ENCODE peak calls at places on chromosome 4, in seven cellular contexts. D is neural progenitor cell, N is GM23248, S is SK-N-SH, H is GM23338, K is OCI-LY7, C is PC-3. U is an unnamed sample.
A peak's percentile ranks its signal among the peaks of the same experiment; 100 is the strongest.

GRCh38 chr4:99219479-99219878 is 433 bp upstream of the ADH6 start:
- DNase-seq in D (no peak), N (no peak), S (no peak), H (no peak), K (peak; percentile 8), C (no peak), U (peak; percentile 33)

GRCh38 chr4:2048831-2049230 is 10.3 kb upstream of the NAT8L start:
- DNase-seq in D (no peak), N (no peak), S (no peak), H (no peak), K (no peak), C (no peak), U (no peak)

GRCh38 chr4:107708225-107708624 is 11.8 kb downstream of the PAPSS1 start:
- DNase-seq in D (no peak), N (no peak), S (no peak), H (no peak), K (no peak), C (peak; percentile 56), U (no peak)

GRCh38 chr4:128220286-128221235 is 67.1 kb downstream of the PGRMC2 start:
- DNase-seq in D (no peak), N (peak; percentile 77), S (peak; percentile 36), H (peak; percentile 41), K (peak; percentile 20), C (peak; percentile 63), U (peak; percentile 33)

GRCh38 chr4:21888195-21888976 is 60.2 kb downstream of the KCNIP4 start:
- DNase-seq in D (no peak), N (peak; percentile 97), S (no peak), H (no peak), K (no peak), C (peak; percentile 90), U (peak; percentile 24)

GRCh38 chr4:175953960-175954521 is 111.6 kb upstream of the WDR17 start:
- DNase-seq in D (peak; percentile 4), N (no peak), S (no peak), H (peak; percentile 57), K (peak; percentile 73), C (peak; percentile 35), U (peak; percentile 65)

GRCh38 chr4:48470570-48470969 is 12.6 kb upstream of the SLC10A4 start:
- DNase-seq in D (no peak), N (peak; percentile 33), S (no peak), H (no peak), K (no peak), C (no peak), U (no peak)

GRCh38 chr4:145868637-145869409 is 69.8 kb downstream of the ZNF827 start:
- DNase-seq in D (no peak), N (peak; percentile 35), S (no peak), H (no peak), K (peak; percentile 24), C (peak; percentile 46), U (peak; percentile 73)

GRCh38 chr4:164779811-164780216 is 25.9 kb downstream of the SMIM31 start:
- DNase-seq in D (peak; percentile 68), N (peak; percentile 80), S (peak; percentile 42), H (peak; percentile 78), K (peak; percentile 28), C (peak; percentile 48), U (peak; percentile 57)

GRCh38 chr4:8554555-8555100 is 25.6 kb upstream of the GPR78 start:
- DNase-seq in D (no peak), N (no peak), S (no peak), H (no peak), K (no peak), C (no peak), U (no peak)

GRCh38 chr4:114146947-114147618 is 167.6 kb upstream of the ARSJ start:
- DNase-seq in D (no peak), N (no peak), S (no peak), H (no peak), K (no peak), C (no peak), U (no peak)

GRCh38 chr4:7513731-7514130 is 79.0 kb upstream of the PSAPL1 start:
- DNase-seq in D (no peak), N (peak; percentile 7), S (no peak), H (no peak), K (no peak), C (peak; percentile 81), U (no peak)

GRCh38 chr4:137310156-137310555 is 222.1 kb downstream of the PCDH18 start:
- DNase-seq in D (no peak), N (peak; percentile 39), S (no peak), H (no peak), K (no peak), C (no peak), U (no peak)

GRCh38 chr4:146520894-146521542 is 722 bp downstream of the SLC10A7 start:
- DNase-seq in D (peak; percentile 27), N (peak; percentile 82), S (peak; percentile 20), H (peak; percentile 7), K (peak; percentile 63), C (peak; percentile 60), U (peak; percentile 61)

GRCh38 chr4:143399113-143399949 is 62.7 kb downstream of the GAB1 start:
- DNase-seq in D (peak; percentile 54), N (peak; percentile 67), S (peak; percentile 27), H (peak; percentile 80), K (peak; percentile 72), C (peak; percentile 75), U (peak; percentile 48)

GRCh38 chr4:1959104-1959384 is 49.7 kb downstream of the NELFA start:
- DNase-seq in D (no peak), N (no peak), S (no peak), H (no peak), K (no peak), C (no peak), U (no peak)

GRCh38 chr4:172996571-172997216 is 171.9 kb upstream of the GALNT7 start:
- DNase-seq in D (no peak), N (peak; percentile 74), S (no peak), H (no peak), K (no peak), C (peak; percentile 70), U (no peak)

GRCh38 chr4:7635435-7635834 is 200.7 kb upstream of the PSAPL1 start:
- DNase-seq in D (no peak), N (no peak), S (no peak), H (no peak), K (no peak), C (no peak), U (no peak)

GRCh38 chr4:153402366-153402765 is 57.9 kb downstream of the MND1 start:
- DNase-seq in D (no peak), N (peak; percentile 29), S (no peak), H (no peak), K (no peak), C (no peak), U (no peak)

GRCh38 chr4:98530572-98530971 is 127.8 kb downstream of the TSPAN5 start:
- DNase-seq in D (no peak), N (no peak), S (no peak), H (no peak), K (no peak), C (no peak), U (no peak)

GRCh38 chr4:148790691-148791090 is 348.5 kb upstream of the NR3C2 start:
- DNase-seq in D (no peak), N (no peak), S (no peak), H (no peak), K (no peak), C (peak; percentile 40), U (no peak)

GRCh38 chr4:166460769-166461550 is 587.9 kb downstream of the TLL1 start:
- DNase-seq in D (no peak), N (peak; percentile 11), S (no peak), H (no peak), K (no peak), C (peak; percentile 68), U (no peak)

GRCh38 chr4:46329118-46329976 is 60.6 kb downstream of the GABRA2 start:
- DNase-seq in D (peak; percentile 78), N (peak; percentile 16), S (peak; percentile 2), H (peak; percentile 87), K (peak; percentile 13), C (peak; percentile 74), U (peak; percentile 74)

GRCh38 chr4:173194175-173194574 is 25.6 kb downstream of the GALNT7 start:
- DNase-seq in D (no peak), N (no peak), S (no peak), H (no peak), K (no peak), C (no peak), U (no peak)

GRCh38 chr4:56909083-56909981 is 1.6 kb downstream of the REST start:
- DNase-seq in D (peak; percentile 82), N (peak; percentile 84), S (peak; percentile 67), H (peak; percentile 81), K (peak; percentile 83), C (peak; percentile 55), U (peak; percentile 55)

GRCh38 chr4:152321408-152321807 is 214.5 kb downstream of the FBXW7 start:
- DNase-seq in D (no peak), N (no peak), S (no peak), H (no peak), K (no peak), C (no peak), U (no peak)

GRCh38 chr4:87118826-87119225 is 101.6 kb downstream of the KLHL8 start:
- DNase-seq in D (no peak), N (peak; percentile 27), S (peak; percentile 31), H (peak; percentile 44), K (peak; percentile 9), C (no peak), U (no peak)

GRCh38 chr4:26074672-26075071 is 160.7 kb downstream of the SMIM20 start:
- DNase-seq in D (no peak), N (no peak), S (no peak), H (peak; percentile 22), K (no peak), C (no peak), U (no peak)

GRCh38 chr4:146224331-146224966 is 10.1 kb downstream of the REELD1 start:
- DNase-seq in D (no peak), N (peak; percentile 56), S (no peak), H (no peak), K (peak; percentile 26), C (peak; percentile 7), U (no peak)

GRCh38 chr4:111475001-111475400 is 670.3 kb upstream of the FAM241A start:
- DNase-seq in D (peak; percentile 72), N (peak; percentile 55), S (peak; percentile 1), H (peak; percentile 85), K (no peak), C (peak; percentile 52), U (no peak)
- TF ChIP-seq EZH2phosphoT487 in D (no peak), N (no peak), S (no peak), H (no peak), K (no peak), C (no peak), U (no peak)

DNA sequence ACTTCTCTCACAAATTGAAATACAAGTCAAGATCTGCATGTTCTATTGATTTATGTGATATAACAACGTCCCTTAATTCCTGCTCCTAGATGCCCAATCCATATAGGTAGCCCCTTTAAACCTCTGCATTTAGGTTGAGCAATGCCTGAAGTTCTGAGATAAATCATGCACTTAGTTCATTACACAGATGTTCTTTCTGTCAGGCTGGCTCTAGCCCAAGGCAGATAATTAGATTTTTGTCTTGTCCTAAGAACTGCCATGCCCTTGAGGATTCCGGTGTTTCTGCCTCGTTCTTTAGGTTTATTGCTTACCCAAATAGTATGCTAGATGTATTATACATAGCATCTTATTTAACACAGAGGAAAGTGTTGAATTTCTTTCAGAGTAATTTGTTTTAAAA is 143.1 kb downstream of the TRAM1L1 start:
- DNase-seq in D (no peak), N (no peak), S (peak; percentile 8), H (no peak), K (no peak), C (no peak), U (no peak)
- TF ChIP-seq EZH2phosphoT487 in D (no peak), N (no peak), S (no peak), H (no peak), K (no peak), C (no peak), U (no peak)

GRCh38 chr4:140149851-140150635 is 3.9 kb downstream of the MAML3 start:
- DNase-seq in D (peak; percentile 80), N (peak; percentile 80), S (peak; percentile 55), H (peak; percentile 86), K (peak; percentile 66), C (peak; percentile 62), U (peak; percentile 92)
- TF ChIP-seq EZH2phosphoT487 in D (no peak), N (no peak), S (no peak), H (no peak), K (no peak), C (no peak), U (no peak)

GRCh38 chr4:11635336-11635735 is 206.6 kb upstream of the HS3ST1 start:
- DNase-seq in D (no peak), N (no peak), S (no peak), H (no peak), K (no peak), C (peak; percentile 89), U (no peak)
- TF ChIP-seq EZH2phosphoT487 in D (no peak), N (no peak), S (no peak), H (no peak), K (no peak), C (no peak), U (no peak)